ENCODE peak calls at places on chromosomes 13 and 19, in five cellular contexts. N, G, C, A and M are unnamed samples.

GRCh38 chr13:48571121-48571901 is 38.4 kb upstream of the RCBTB2 start:
- DNase-seq in G (peak; percentile 30), N (no peak), A (no peak), C (no peak), M (peak; percentile 53)

GRCh38 chr13:112143753-112144615 is 77.0 kb downstream of the SOX1 start:
- DNase-seq in C (no peak), G (no peak), N (peak; percentile 41), A (peak; percentile 64), M (no peak)

GRCh38 chr19:4302238-4302630 is at the start of gene TMIGD2:
- DNase-seq in G (no peak), A (no peak), N (no peak), C (no peak), M (no peak)

GRCh38 chr13:52459668-52460067 is 4.4 kb downstream of the CKAP2 start:
- DNase-seq in N (no peak), C (no peak), A (no peak), G (no peak), M (no peak)

GRCh38 chr13:62033932-62034331 is 618.3 kb upstream of the PCDH20 start:
- DNase-seq in G (no peak), N (no peak), A (no peak), C (no peak), M (no peak)

GRCh38 chr19:17648786-17649185 is 39.4 kb downstream of the UNC13A start:
- DNase-seq in C (no peak), N (no peak), A (peak; percentile 38), G (no peak), M (no peak)

GRCh38 chr13:44801990-44802389 is 187.3 kb downstream of the NUFIP1 start:
- DNase-seq in A (no peak), C (no peak), N (no peak), G (no peak), M (no peak)

GRCh38 chr19:38742296-38742695 is 2.0 kb downstream of the CAPN12 start:
- DNase-seq in N (no peak), G (no peak), A (peak; percentile 61), C (no peak), M (no peak)

GRCh38 chr13:50511877-50512332 is 331.6 kb downstream of the DLEU7 start:
- DNase-seq in A (no peak), C (no peak), G (peak; percentile 85), N (no peak), M (peak; percentile 63)

GRCh38 chr13:49367640-49368431 is 76.0 kb downstream of the CAB39L start:
- DNase-seq in C (no peak), A (no peak), N (no peak), G (no peak), M (no peak)

GRCh38 chr19:56538761-56539263 is at the start of gene ZFP28:
- DNase-seq in G (no peak), A (peak; percentile 94), N (peak; percentile 89), C (peak; percentile 85), M (no peak)

GRCh38 chr19:32744555-32745325 is 25.2 kb downstream of the TDRD12 start:
- DNase-seq in C (no peak), G (no peak), N (no peak), A (no peak), M (no peak)

GRCh38 chr19:4120531-4120930 is 3.4 kb downstream of the MAP2K2 start:
- DNase-seq in N (no peak), A (no peak), C (no peak), G (no peak), M (no peak)

GRCh38 chr19:42657551-42657950 is 62.8 kb upstream of the CEACAM8 start:
- DNase-seq in G (no peak), N (no peak), C (no peak), A (no peak), M (no peak)

GRCh38 chr19:1907563-1908363 is 2.6 kb downstream of the ADAT3 start:
- DNase-seq in G (no peak), C (no peak), N (no peak), A (no peak), M (no peak)

GRCh38 chr13:26202365-26202972 is 19.6 kb downstream of the RNF6 start:
- DNase-seq in G (no peak), N (no peak), A (no peak), C (no peak), M (no peak)

GRCh38 chr13:87128006-87128405 is 543.2 kb upstream of the SLITRK5 start:
- DNase-seq in G (no peak), N (no peak), C (no peak), A (no peak), M (no peak)

GRCh38 chr13:22883961-22884360 is 296.8 kb upstream of the SGCG start:
- DNase-seq in C (no peak), A (no peak), G (peak; percentile 1), N (no peak), M (no peak)

GRCh38 chr19:35562336-35562735 is 1.1 kb downstream of the ATP4A start:
- DNase-seq in A (peak; percentile 59), G (no peak), N (no peak), C (no peak), M (no peak)

GRCh38 chr19:18112989-18113478 is 15.5 kb downstream of the MAST3 start:
- DNase-seq in C (peak; percentile 87), N (peak; percentile 89), G (peak; percentile 81), A (peak; percentile 94), M (peak; percentile 31)

GRCh38 chr19:47779524-47780214 is 1.2 kb downstream of the SELENOW start:
- DNase-seq in A (no peak), G (no peak), N (peak; percentile 92), C (peak; percentile 75), M (no peak)

GRCh38 chr13:98999635-98999952 is 21.7 kb upstream of the DOCK9 start:
- DNase-seq in A (no peak), N (no peak), G (no peak), C (no peak), M (no peak)

GRCh38 chr19:18606281-18607221 is at the start of gene CRLF1:
- DNase-seq in N (no peak), G (no peak), C (no peak), A (no peak), M (no peak)

GRCh38 chr13:105894711-105895110 is 640.8 kb downstream of the EFNB2 start:
- DNase-seq in N (no peak), G (no peak), C (no peak), A (no peak), M (no peak)

GRCh38 chr19:48247212-48247611 is 8.5 kb downstream of the CARD8 start:
- DNase-seq in G (no peak), N (no peak), C (no peak), A (no peak), M (no peak)

GRCh38 chr13:114106991-114107685 is 25.3 kb downstream of the RASA3 start:
- DNase-seq in C (peak; percentile 20), A (peak; percentile 69), G (no peak), N (peak; percentile 43), M (no peak)

GRCh38 chr13:98480915-98481510 is 95.9 kb downstream of the STK24 start:
- DNase-seq in A (no peak), G (peak; percentile 19), N (no peak), C (no peak), M (no peak)

GRCh38 chr19:41941410-41942202 is 13.4 kb upstream of the ERFL start:
- DNase-seq in N (no peak), C (no peak), A (no peak), G (no peak), M (no peak)

GRCh38 chr19:34351382-34351802 is 13.6 kb upstream of the GPI start:
- DNase-seq in C (no peak), A (no peak), G (no peak), N (no peak), M (peak; percentile 84)

GRCh38 chr13:77150651-77151050 is 123.7 kb upstream of the FBXL3 start:
- DNase-seq in N (no peak), C (no peak), A (no peak), G (no peak), M (no peak)

GRCh38 chr13:39133781-39134180 is 95.5 kb downstream of the NHLRC3 start:
- DNase-seq in N (no peak), A (no peak), G (no peak), C (no peak), M (no peak)

GRCh38 chr19:41521860-41522555 is 54.0 kb upstream of the CEACAM21 start:
- DNase-seq in N (no peak), A (peak; percentile 88), C (no peak), G (no peak), M (no peak)

DNA sequence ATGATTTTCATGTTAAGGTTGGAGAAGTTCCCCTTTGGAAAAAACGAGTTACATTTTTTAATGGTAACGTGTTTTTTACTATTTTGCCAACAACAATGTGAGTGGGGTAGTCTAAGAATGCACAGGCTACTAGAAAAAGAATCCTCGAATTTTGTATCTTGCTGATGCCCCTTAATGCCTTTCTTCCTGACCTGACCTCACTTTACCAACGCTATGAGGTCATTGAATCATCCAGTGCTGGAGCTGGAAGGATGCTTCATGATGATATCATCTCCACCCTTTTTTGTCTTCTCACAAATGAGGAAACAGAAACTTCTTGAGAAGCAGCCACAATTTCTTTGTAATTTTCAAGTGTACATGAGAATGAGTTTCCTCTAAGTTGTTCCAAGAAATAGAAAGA is 8.2 kb upstream of the UBL3 start:
- DNase-seq in C (no peak), N (no peak), A (no peak), G (no peak), M (no peak)
- H3K4me3 ChIP-seq in C (no peak overlapping the region), N (no peak overlapping the region), A (no peak overlapping the region), G (no peak overlapping the region), M (no peak overlapping the region)

DNA sequence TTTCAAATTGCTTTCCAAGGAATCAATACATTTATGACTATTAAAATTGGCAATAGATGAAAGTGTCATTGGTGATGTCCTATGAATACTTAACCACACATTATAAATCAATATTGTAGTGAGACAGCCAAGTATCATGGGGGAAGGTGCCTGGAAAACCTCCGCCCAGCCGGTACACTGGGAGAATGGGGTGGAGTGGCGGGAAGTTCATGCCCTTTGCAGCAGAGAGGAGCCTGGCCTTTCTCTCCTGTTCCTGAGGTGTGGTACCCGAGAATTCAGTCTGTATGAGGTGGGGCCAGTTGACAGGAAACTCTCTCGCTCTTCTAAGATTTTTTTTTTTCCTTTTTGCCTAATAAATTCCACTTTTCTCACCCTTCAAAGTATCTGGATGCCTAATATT is 25.4 kb upstream of the ABCC4 start:
- DNase-seq in N (no peak), C (no peak), A (no peak), G (no peak), M (no peak)
- H3K4me3 ChIP-seq in N (no peak overlapping the region), C (no peak overlapping the region), A (no peak overlapping the region), G (no peak overlapping the region), M (no peak overlapping the region)

DNA sequence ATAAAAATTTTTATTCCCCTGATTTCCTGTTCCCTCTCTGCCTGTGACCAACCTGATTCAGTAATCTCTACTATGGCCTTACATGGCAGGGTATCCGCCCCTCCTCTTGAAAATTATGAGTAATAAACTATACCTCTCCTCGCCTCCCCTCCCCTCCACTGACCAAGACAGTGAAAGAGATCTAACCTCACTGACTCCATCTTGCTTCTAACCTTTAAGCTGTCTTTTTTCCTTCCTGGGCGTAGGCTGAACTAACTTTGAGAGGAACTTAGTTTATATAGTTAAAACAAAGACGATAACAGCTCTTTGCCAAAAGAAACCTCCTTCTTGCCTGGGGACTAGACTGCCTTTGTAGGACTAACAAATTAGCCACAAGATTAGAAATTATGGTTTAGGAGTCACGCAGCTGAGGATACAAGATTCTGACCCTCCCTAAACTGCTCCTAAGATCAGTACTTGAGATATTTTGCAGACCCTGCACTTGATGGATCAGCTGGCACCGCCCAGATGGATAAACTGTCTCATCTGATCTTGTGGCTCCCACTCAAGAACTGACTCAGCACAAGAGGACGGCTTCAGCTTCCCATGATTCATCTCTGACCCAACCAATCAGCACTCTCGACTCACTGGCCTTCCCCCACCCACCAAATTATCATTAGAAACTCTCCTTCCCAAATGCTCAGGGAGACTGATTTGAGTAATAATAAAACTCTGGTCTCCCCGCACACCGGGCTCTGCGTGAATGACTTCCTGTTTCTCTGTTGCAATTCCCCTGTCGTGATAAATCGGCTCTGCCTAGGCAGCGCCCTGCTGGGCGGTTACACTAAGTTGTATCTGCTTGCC is 187.1 kb downstream of the TDRD3 start:
- DNase-seq in A (no peak), C (no peak), N (no peak), G (no peak), M (no peak)
- H3K4me3 ChIP-seq in A (no peak overlapping the region), C (no peak overlapping the region), N (no peak overlapping the region), G (no peak overlapping the region), M (no peak overlapping the region)

GRCh38 chr19:45590300-45591003 is 5.8 kb upstream of the OPA3 start:
- DNase-seq in A (no peak), C (no peak), G (no peak), N (no peak), M (no peak)
- H3K4me3 ChIP-seq in A (no peak overlapping the region), C (no peak overlapping the region), G (no peak overlapping the region), N (no peak overlapping the region), M (no peak overlapping the region)